ENCODE peak calls at places on chromosomes 7 and 10, in four cellular contexts. M, N, U and W are unnamed samples.

GRCh38 chr7:157916946-157917670 is 580.3 kb downstream of the DNAJB6 start:
- DNase-seq in M (no peak), N (no peak), U (no peak), W (no peak)

GRCh38 chr7:50711271-50712175 is 71.2 kb downstream of the GRB10 start:
- DNase-seq in U (no peak), M (no peak), N (no peak), W (peak; percentile 34)

GRCh38 chr7:42972703-42973500 is 40.7 kb downstream of the MRPL32 start:
- DNase-seq in N (no peak), U (peak; percentile 6), M (peak; percentile 25), W (no peak)

GRCh38 chr10:103682042-103682441 is 173.3 kb downstream of the SH3PXD2A start:
- DNase-seq in N (no peak), M (no peak), U (no peak), W (no peak)

GRCh38 chr7:85111761-85112160 is 75.1 kb downstream of the SEMA3D start:
- DNase-seq in U (no peak), N (no peak), M (no peak), W (no peak)

GRCh38 chr10:80410578-80411145 is 2.3 kb downstream of the PRXL2A start:
- DNase-seq in U (no peak), N (no peak), M (no peak), W (no peak)

GRCh38 chr10:24307173-24307572 is 98.2 kb downstream of the KIAA1217 start:
- DNase-seq in M (no peak), U (no peak), N (no peak), W (no peak)

GRCh38 chr10:71268247-71268691 is 50.8 kb upstream of the SLC29A3 start:
- DNase-seq in M (no peak), U (peak; percentile 64), N (no peak), W (no peak)

GRCh38 chr10:88493676-88494483 is 89.2 kb downstream of the RNLS start:
- DNase-seq in M (no peak), U (no peak), N (no peak), W (no peak)

GRCh38 chr10:132900211-132900756 is 42.1 kb downstream of the CFAP46 start:
- DNase-seq in N (no peak), U (no peak), M (no peak), W (no peak)

GRCh38 chr10:71270301-71270777 is 48.7 kb upstream of the SLC29A3 start:
- DNase-seq in U (peak; percentile 94), N (peak; percentile 68), M (peak; percentile 63), W (no peak)

GRCh38 chr10:75870039-75870645 is 438.7 kb downstream of the LRMDA start:
- DNase-seq in M (no peak), U (no peak), N (no peak), W (no peak)

GRCh38 chr7:46534593-46535271 is 613.7 kb upstream of the IGFBP3 start:
- DNase-seq in M (no peak), U (peak; percentile 41), N (no peak), W (no peak)

GRCh38 chr10:110498982-110499795 is 1.5 kb downstream of the DUSP5 start:
- DNase-seq in M (peak; percentile 46), N (no peak), U (peak; percentile 77), W (no peak)

GRCh38 chr10:21670391-21670790 is 136.4 kb downstream of the MLLT10 start:
- DNase-seq in U (no peak), N (no peak), M (no peak), W (no peak)

GRCh38 chr10:24205846-24206245 is 3.1 kb upstream of the KIAA1217 start:
- DNase-seq in U (no peak), N (no peak), M (no peak), W (no peak)

GRCh38 chr10:44934416-44935200 is 23.5 kb downstream of the TMEM72 start:
- DNase-seq in U (no peak), M (no peak), N (no peak), W (no peak)

DNA sequence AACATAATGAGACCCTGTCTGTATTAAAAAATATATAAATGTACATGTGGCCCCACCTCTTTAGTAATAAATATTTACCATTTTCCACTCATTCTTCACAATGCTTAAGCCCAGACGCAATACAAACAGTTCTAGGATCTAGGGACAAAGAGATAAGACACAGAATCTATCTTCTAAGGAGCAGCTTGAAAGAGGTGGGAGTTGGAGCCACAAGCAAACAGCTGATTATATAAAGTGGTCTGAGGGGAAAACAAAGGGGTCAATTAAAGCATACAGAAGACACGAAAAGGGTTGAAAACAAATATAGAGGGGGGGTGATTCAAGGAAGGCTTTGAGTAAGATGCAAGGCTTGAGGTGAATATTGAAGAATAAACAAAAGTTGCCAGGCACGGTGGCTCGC is 43.1 kb downstream of the UBE2H start:
- DNase-seq in U (no peak), N (no peak), M (no peak), W (no peak)
- H3K4me1 ChIP-seq in U (peaks cover 18% of the 10 kb centered on the region), N (peaks cover 89% of the 10 kb centered on the region), M (peaks cover 79% of the 10 kb centered on the region), W (peaks cover under 1% of the 10 kb centered on the region)

GRCh38 chr10:98238391-98238790 is 29.6 kb downstream of the LOXL4 start:
- DNase-seq in N (no peak), U (no peak), M (no peak), W (no peak)

GRCh38 chr10:98240524-98240923 is 27.5 kb downstream of the LOXL4 start:
- DNase-seq in U (no peak), M (no peak), N (no peak), W (no peak)

GRCh38 chr10:98235876-98236275 is 32.1 kb downstream of the LOXL4 start:
- DNase-seq in N (no peak), M (no peak), U (no peak), W (no peak)

GRCh38 chr10:98231417-98231816 is 36.6 kb downstream of the LOXL4 start:
- DNase-seq in U (no peak), N (no peak), M (no peak), W (no peak)

GRCh38 chr10:98236866-98237265 is 31.1 kb downstream of the LOXL4 start:
- DNase-seq in U (no peak), N (no peak), M (no peak), W (no peak)
- TF ChIP-seq POLR2AphosphoS5 in U (no peak), N (no peak), M (no peak), W (no peak)

GRCh38 chr10:17740668-17741067 is 11.3 kb upstream of the TMEM236 start:
- DNase-seq in N (no peak), M (no peak), U (no peak), W (no peak)
- H3K4me1 ChIP-seq in N (no peaks in the 10 kb centered on the region), M (peaks cover 14% of the 10 kb centered on the region), U (no peaks in the 10 kb centered on the region), W (no peaks in the 10 kb centered on the region)

GRCh38 chr7:70614237-70614984 is 517.5 kb upstream of the GALNT17 start:
- DNase-seq in M (peak; percentile 87), N (no peak), U (peak; percentile 47), W (peak; percentile 68)
- TF ChIP-seq POLR2AphosphoS5 in M (peak; percentile 28), N (no peak), U (no peak), W (peak; percentile 59)

DNA sequence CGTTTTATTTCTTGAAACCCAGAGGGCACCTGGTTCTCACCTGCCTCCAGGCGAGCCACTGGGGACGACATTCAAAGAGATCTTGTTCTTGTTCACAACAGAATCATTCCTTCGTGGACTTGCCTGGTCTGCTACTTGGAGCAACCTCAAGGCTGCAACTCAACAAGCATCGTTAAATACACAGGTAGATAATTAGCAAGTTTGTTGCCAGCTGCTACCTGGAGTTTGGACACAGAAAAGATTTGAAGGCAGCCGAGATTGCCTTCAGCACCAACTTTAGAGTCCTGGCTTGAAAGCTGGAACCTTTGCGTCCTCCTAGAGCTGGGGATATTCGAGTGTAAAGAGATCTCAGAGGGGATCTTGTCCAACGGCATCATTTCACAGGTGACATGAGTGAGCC is 89.6 kb upstream of the C7orf33 start:
- DNase-seq in M (no peak), U (no peak), N (no peak), W (no peak)
- H3K4me1 ChIP-seq in M (peaks cover 11% of the 10 kb centered on the region), U (peaks cover 30% of the 10 kb centered on the region), N (no peaks in the 10 kb centered on the region), W (no peaks in the 10 kb centered on the region)

GRCh38 chr7:77537136-77537594 is at the start of gene PTPN12:
- DNase-seq in U (peak; percentile 74), N (no peak), M (no peak), W (peak; percentile 63)

GRCh38 chr7:77538908-77539212 is 1.8 kb downstream of the PTPN12 start:
- DNase-seq in N (no peak), M (no peak), U (no peak), W (no peak)

GRCh38 chr7:77537595-77538185 is 595 bp downstream of the PTPN12 start:
- DNase-seq in U (peak; percentile 52), M (peak; percentile 39), N (no peak), W (peak; percentile 24)

GRCh38 chr7:77536413-77537135 is 521 bp upstream of the PTPN12 start:
- DNase-seq in N (peak; percentile 88), M (peak; percentile 98), U (peak; percentile 99), W (peak; percentile 98)

DNA sequence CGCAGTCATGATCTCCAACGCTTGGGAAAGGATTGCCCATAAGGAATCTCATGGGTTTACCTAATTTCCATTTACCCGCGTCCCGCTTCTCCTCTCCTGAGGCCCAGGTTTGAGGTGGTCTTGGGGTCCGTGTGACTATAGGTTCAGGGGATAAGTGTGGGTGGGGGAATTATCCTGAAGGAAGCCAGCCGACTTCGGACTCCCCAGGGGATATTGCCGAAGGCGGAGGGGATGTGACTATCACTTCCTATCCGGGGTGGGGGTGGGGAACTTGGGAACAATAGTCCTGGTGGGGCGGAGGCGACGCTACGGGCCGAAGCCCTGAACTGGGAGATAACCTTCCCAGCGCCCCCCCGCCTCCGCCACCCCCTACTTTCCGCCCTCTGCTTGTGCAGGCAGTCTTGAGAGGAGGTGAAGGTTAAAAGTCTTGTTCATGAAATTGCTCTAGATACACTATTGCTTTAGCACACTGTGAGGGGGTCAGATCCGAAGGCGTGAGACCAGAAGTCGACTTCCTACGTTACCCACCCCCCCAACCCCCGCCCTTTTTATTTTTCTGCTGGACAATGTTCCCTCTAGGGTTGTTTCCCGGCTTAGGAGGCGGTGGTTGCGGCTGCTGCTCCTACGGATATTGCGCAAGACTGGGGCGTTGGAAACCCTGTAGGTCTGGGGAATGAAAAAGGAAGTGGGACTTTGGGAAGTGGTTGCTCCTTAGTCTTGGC is 1.3 kb downstream of the PTPN12 start:
- DNase-seq in N (peak; percentile 90), U (peak; percentile 91), M (peak; percentile 82), W (peak; percentile 83)
- TF ChIP-seq POLR2AphosphoS5 in N (peak; percentile 66), U (no peak), M (peak; percentile 81), W (peak; percentile 68)

DNA sequence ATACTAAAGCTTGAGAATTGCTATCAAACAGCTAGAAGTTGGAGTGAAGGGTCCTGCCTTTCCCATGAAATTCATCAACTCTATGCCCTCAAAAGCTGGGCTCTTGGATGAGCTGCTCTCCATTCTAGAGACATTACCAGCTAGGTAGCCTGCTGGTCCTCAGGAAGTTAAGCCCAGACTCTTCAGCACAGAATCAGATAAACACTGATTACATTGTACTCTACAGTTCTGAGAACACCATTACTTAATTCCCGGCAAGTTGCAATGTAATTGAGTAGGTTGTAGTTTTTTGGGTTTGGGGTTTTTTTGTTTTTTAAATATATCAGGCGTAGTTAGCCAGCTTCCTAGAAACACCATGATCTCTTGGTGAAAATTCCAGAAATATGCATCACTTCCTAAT is 84.1 kb upstream of the PIK3CG start:
- DNase-seq in U (no peak), N (no peak), M (no peak), W (no peak)
- H3K4me1 ChIP-seq in U (no peaks in the 10 kb centered on the region), N (peaks cover 14% of the 10 kb centered on the region), M (no peaks in the 10 kb centered on the region), W (no peaks in the 10 kb centered on the region)

DNA sequence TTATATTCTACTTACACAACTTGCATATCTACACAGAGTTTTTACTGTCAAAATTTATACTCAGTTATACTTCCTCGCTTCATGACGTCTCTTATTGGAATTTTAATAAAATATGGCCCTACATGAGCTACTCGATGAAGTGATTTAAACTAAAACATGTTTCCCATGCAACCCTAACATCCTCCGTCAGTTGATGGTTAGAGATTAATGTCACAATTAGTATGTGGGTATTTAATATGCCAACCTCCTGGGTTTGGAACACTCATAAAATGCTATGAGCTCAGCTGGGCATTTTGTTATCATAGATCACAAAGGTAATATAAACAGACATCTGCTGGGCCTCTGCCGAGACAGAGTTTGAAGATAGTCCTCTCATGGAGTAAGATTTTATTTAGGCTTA is 66.5 kb downstream of the GNAT3 start:
- DNase-seq in U (no peak), N (no peak), M (no peak), W (no peak)
- TF ChIP-seq POLR2AphosphoS5 in U (no peak), N (no peak), M (no peak), W (peak; percentile 20)